ENCODE peak calls at places on chromosome 19, in six cellular contexts. T, D, N, C, W and L are unnamed samples. For H3K9me3, H3K27me3 and H3K4me1, the result is how much of the 10 kb centered on the place peaks cover.

GRCh38 chr19:8399681-8400188 is 9.6 kb downstream of the RAB11B start:
- DNase-seq in C (no peak), D (no peak), N (no peak), T (no peak), W (no peak), L (no peak)

GRCh38 chr19:28542394-28543243 is 670.3 kb downstream of the UQCRFS1 start:
- DNase-seq in T (no peak), D (no peak), C (no peak), W (no peak), N (no peak), L (no peak)

GRCh38 chr19:38228491-38229439 is 4.7 kb upstream of the DPF1 start:
- DNase-seq in N (no peak), C (no peak), T (peak), W (no peak), D (no peak), L (peak)

GRCh38 chr19:48121909-48122371 is 11.3 kb upstream of the PLA2G4C start:
- DNase-seq in N (no peak), T (no peak), C (no peak), D (peak), W (no peak), L (peak)

GRCh38 chr19:49430678-49431329 is 5.6 kb downstream of the GFY start:
- DNase-seq in N (no peak), T (peak), W (no peak), D (no peak), C (no peak), L (no peak)

GRCh38 chr19:16258440-16258903 is 60.8 kb downstream of the AP1M1 start:
- DNase-seq in N (no peak), T (no peak), C (peak), W (peak), D (peak), L (peak)

GRCh38 chr19:39936020-39936419 is 1.6 kb upstream of the FCGBP start:
- DNase-seq in N (no peak), D (no peak), W (peak), T (no peak), C (peak), L (no peak)

GRCh38 chr19:29561601-29562000 is 35.8 kb downstream of the VSTM2B start:
- DNase-seq in D (no peak), W (no peak), C (no peak), T (no peak), N (no peak), L (no peak)

GRCh38 chr19:10353793-10354391 is 14.5 kb upstream of the ICAM3 start:
- DNase-seq in C (no peak), N (no peak), D (peak), T (peak), W (no peak), L (peak)

GRCh38 chr19:46902402-46902766 is 41.6 kb downstream of the ARHGAP35 start:
- DNase-seq in W (peak), D (no peak), N (no peak), T (no peak), C (no peak), L (no peak)

GRCh38 chr19:8116437-8117293 is 32.7 kb downstream of the FBN3 start:
- DNase-seq in C (no peak), D (no peak), N (no peak), W (no peak), T (no peak), L (no peak)

GRCh38 chr19:9917322-9917721 is 19.0 kb downstream of the OLFM2 start:
- DNase-seq in D (peak), T (peak), N (no peak), W (peak), C (peak), L (peak)

GRCh38 chr19:39677931-39678889 is 22.5 kb downstream of the LGALS16 start:
- DNase-seq in N (no peak), T (no peak), C (no peak), D (no peak), W (peak), L (no peak)

GRCh38 chr19:12350890-12351197 is 14.6 kb downstream of the ZNF442 start:
- DNase-seq in N (no peak), T (no peak), D (no peak), C (no peak), W (no peak), L (no peak)
- H3K9me3 ChIP-seq in N (under half), T (under half), D (under half), C (under half), W (half or more), L (under half)

GRCh38 chr19:31355330-31356289 is 6.4 kb upstream of the TSHZ3 start:
- DNase-seq in D (no peak), N (no peak), C (no peak), T (no peak), W (no peak), L (no peak)
- H3K27me3 ChIP-seq in D (under half), N (half or more), C (half or more), T (under half), W (under half), L (half or more)

GRCh38 chr19:35220315-35220921 is 8.1 kb downstream of the FAM187B start:
- DNase-seq in D (no peak), W (no peak), C (no peak), N (no peak), T (no peak), L (peak)

GRCh38 chr19:35216026-35216832 is 12.3 kb downstream of the FAM187B start:
- DNase-seq in C (no peak), W (no peak), N (no peak), D (no peak), T (no peak), L (no peak)

GRCh38 chr19:35222373-35223005 is 6.0 kb downstream of the FAM187B start:
- DNase-seq in D (no peak), N (no peak), W (no peak), T (no peak), C (no peak), L (no peak)

GRCh38 chr19:35216833-35217707 is 11.5 kb downstream of the FAM187B start:
- DNase-seq in T (no peak), D (no peak), W (peak), C (peak), N (peak), L (no peak)

GRCh38 chr19:35219008-35219407 is 9.5 kb downstream of the FAM187B start:
- DNase-seq in W (no peak), T (no peak), D (no peak), C (no peak), N (no peak), L (no peak)
- H3K4me1 ChIP-seq in W (under half), T (under half), D (under half), C (under half), N (under half), L (under half)

GRCh38 chr19:57870225-57870624 is 18.6 kb downstream of the ZNF814 start:
- DNase-seq in T (no peak), W (no peak), D (no peak), N (no peak), C (no peak), L (no peak)

GRCh38 chr19:57867868-57868492 is 18.3 kb downstream of the ZNF587 start:
- DNase-seq in C (no peak), T (no peak), D (no peak), N (no peak), W (no peak), L (no peak)

GRCh38 chr19:57872450-57872849 is 16.4 kb downstream of the ZNF814 start:
- DNase-seq in W (no peak), T (no peak), C (no peak), N (no peak), D (no peak), L (no peak)
- H3K9me3 ChIP-seq in W (half or more), T (under half), C (under half), N (half or more), D (half or more), L (under half)

GRCh38 chr19:51549533-51550324 is 18.3 kb upstream of the SIGLEC6 start:
- DNase-seq in T (no peak), W (no peak), D (no peak), N (no peak), C (no peak), L (no peak)

GRCh38 chr19:51546650-51547396 is 15.4 kb upstream of the SIGLEC6 start:
- DNase-seq in W (no peak), D (no peak), N (no peak), C (no peak), T (no peak), L (no peak)

GRCh38 chr19:51547397-51548212 is 16.1 kb upstream of the SIGLEC6 start:
- DNase-seq in T (no peak), C (no peak), W (no peak), D (no peak), N (no peak), L (peak)

GRCh38 chr19:51548213-51548651 is 16.8 kb upstream of the SIGLEC6 start:
- DNase-seq in C (no peak), N (no peak), W (no peak), D (no peak), T (no peak), L (no peak)

GRCh38 chr19:51548891-51549305 is 17.4 kb upstream of the SIGLEC6 start:
- DNase-seq in C (no peak), W (no peak), T (no peak), D (no peak), N (no peak), L (no peak)
- H3K27me3 ChIP-seq in C (under half), W (under half), T (under half), D (under half), N (under half), L (under half)

GRCh38 chr19:45202637-45203036 is 24.1 kb downstream of the BLOC1S3 start:
- DNase-seq in D (no peak), C (no peak), W (peak), N (no peak), T (no peak), L (no peak)
- H3K4me1 ChIP-seq in D (under half), C (under half), W (under half), N (under half), T (under half), L (under half)